ENCODE peak calls at places on chromosomes 7 and 10, in ten cellular contexts. N, S, A, Y, U, E, I, M, Q and J are unnamed samples.

GRCh38 chr7:17623546-17624185 is 316.6 kb downstream of the SNX13 start:
- DNase-seq in I (no peak), S (no peak), U (peak), Q (no peak), A (no peak), M (peak), E (peak), Y (no peak), N (peak), J (no peak)

GRCh38 chr7:149166142-149166541 is 18.9 kb downstream of the ZNF398 start:
- DNase-seq in U (no peak), Q (no peak), E (no peak), A (no peak), I (no peak), N (no peak), Y (no peak), S (no peak), M (no peak), J (no peak)

GRCh38 chr7:50303082-50303893 is 1.2 kb upstream of the IKZF1 start:
- DNase-seq in Y (no peak), I (no peak), Q (no peak), N (no peak), S (no peak), M (no peak), U (no peak), E (no peak), A (peak), J (no peak)

GRCh38 chr10:47314416-47314970 is 7.8 kb upstream of the GDF2 start:
- DNase-seq in S (no peak), N (no peak), A (no peak), Q (no peak), E (no peak), Y (no peak), M (no peak), I (no peak), U (no peak), J (no peak)

GRCh38 chr10:118173326-118173725 is 126.6 kb upstream of the RAB11FIP2 start:
- DNase-seq in M (no peak), A (no peak), Y (no peak), Q (no peak), I (no peak), N (no peak), E (no peak), S (no peak), U (no peak), J (no peak)

GRCh38 chr10:24850726-24851300 is 101.6 kb downstream of the PRTFDC1 start:
- DNase-seq in U (no peak), E (no peak), Q (no peak), I (no peak), M (no peak), N (no peak), A (no peak), S (no peak), Y (no peak), J (no peak)

GRCh38 chr10:43166879-43167490 is 28.7 kb downstream of the CSGALNACT2 start:
- DNase-seq in N (no peak), Y (no peak), Q (peak), E (no peak), M (no peak), S (no peak), A (peak), U (no peak), I (no peak), J (no peak)

GRCh38 chr7:138317044-138317596 is 142.9 kb upstream of the TRIM24 start:
- DNase-seq in E (no peak), Y (no peak), U (no peak), N (no peak), I (no peak), Q (no peak), A (no peak), S (no peak), M (no peak), J (no peak)

GRCh38 chr7:45698527-45699309 is 124.5 kb downstream of the ADCY1 start:
- DNase-seq in Q (no peak), I (no peak), E (no peak), Y (peak), U (no peak), A (no peak), N (no peak), S (no peak), M (no peak), J (no peak)

GRCh38 chr7:30070052-30070451 is 41.8 kb downstream of the PLEKHA8 start:
- DNase-seq in E (no peak), S (no peak), Y (no peak), M (no peak), I (no peak), A (no peak), N (peak), Q (no peak), U (no peak), J (no peak)

GRCh38 chr7:144391823-144392255 is 11.7 kb downstream of the NOBOX start:
- DNase-seq in E (peak), N (peak), U (peak), A (peak), I (peak), Y (no peak), M (peak), S (no peak), Q (peak), J (peak)